ENCODE peak calls at places on chromosome 11, in five cellular contexts. H is CD8-positive, alpha-beta memory T cell; W is AG09309; O is stimulated activated CD8-positive, alpha-beta memory T cell treated with anti-CD3 and anti-CD28 coated beads, Interleukin-7, amount 100 ng/mL, for 1 hour; F is RWPE1. V is an unnamed sample.
A peak's percentile ranks its signal among the peaks of the same experiment; 100 is the strongest.

GRCh38 chr11:65894034-65894591 is 3.6 kb downstream of the CCDC85B start:
- DNase-seq in H (peak; percentile 40), W (no peak), O (no peak), F (no peak), V (no peak)

GRCh38 chr11:101470881-101471535 is 112.8 kb downstream of the TRPC6 start:
- DNase-seq in H (no peak), W (no peak), O (no peak), F (no peak), V (no peak)

GRCh38 chr11:125036933-125037332 is 26.2 kb upstream of the SLC37A2 start:
- DNase-seq in H (no peak), W (peak; percentile 31), O (no peak), F (peak; percentile 9), V (no peak)

GRCh38 chr11:36057372-36058045 is 113.6 kb downstream of the LDLRAD3 start:
- DNase-seq in H (no peak), W (no peak), O (no peak), F (no peak), V (no peak)

GRCh38 chr11:15055620-15056356 is 17.6 kb upstream of the CALCB start:
- DNase-seq in H (no peak), W (no peak), O (no peak), F (no peak), V (no peak)

GRCh38 chr11:34567733-34568132 is 53.2 kb upstream of the EHF start:
- DNase-seq in H (no peak), W (no peak), O (no peak), F (no peak), V (no peak)

GRCh38 chr11:128716661-128717210 is 22.9 kb downstream of the FLI1 start:
- DNase-seq in H (peak; percentile 52), W (no peak), O (no peak), F (no peak), V (no peak)

GRCh38 chr11:92268546-92268945 is 43.9 kb downstream of the FAT3 start:
- DNase-seq in H (no peak), W (no peak), O (no peak), F (no peak), V (no peak)

GRCh38 chr11:24697722-24698121 is 200.9 kb downstream of the LUZP2 start:
- DNase-seq in H (no peak), W (no peak), O (no peak), F (no peak), V (no peak)

GRCh38 chr11:15819679-15820286 is 536.6 kb downstream of the SOX6 start:
- DNase-seq in H (no peak), W (no peak), O (no peak), F (peak; percentile 33), V (peak; percentile 90)

GRCh38 chr11:64675417-64676252 is 47.4 kb downstream of the NRXN2 start:
- DNase-seq in H (no peak), W (peak; percentile 62), O (no peak), F (peak; percentile 64), V (no peak)

GRCh38 chr11:69899957-69900821 is 81.0 kb upstream of the FGF3 start:
- DNase-seq in H (no peak), W (no peak), O (no peak), F (no peak), V (no peak)

V was measured in endodermal cell.